ENCODE peak calls at places on chromosome 4, in six cellular contexts. B is glutamatergic neuron, S is PC-3, G is NCI-H2029, F is cardiac fibroblast, E is HT-29. L is an unnamed sample.

GRCh38 chr4:97144199-97144598 is 999.1 kb downstream of the STPG2 start:
- DNase-seq in B (no peak), S (no peak), G (no peak), F (no peak), E (no peak), L (no peak)

GRCh38 chr4:740011-740410 is 34.4 kb downstream of the PCGF3 start:
- DNase-seq in B (no peak), S (no peak), G (no peak), F (no peak), E (no peak), L (no peak)

GRCh38 chr4:143336828-143337599 is at the start of gene GAB1:
- DNase-seq in B (peak), S (peak), G (peak), F (peak), E (peak), L (peak)

GRCh38 chr4:7457201-7458065 is 22.7 kb upstream of the PSAPL1 start:
- DNase-seq in B (peak), S (no peak), G (no peak), F (no peak), E (no peak), L (no peak)

GRCh38 chr4:138851626-138852443 is 163.7 kb upstream of the NOCT start:
- DNase-seq in B (no peak), S (no peak), G (no peak), F (peak), E (no peak), L (no peak)

GRCh38 chr4:17169699-17170098 is 271.3 kb upstream of the LDB2 start:
- DNase-seq in B (no peak), S (no peak), G (no peak), F (no peak), E (no peak), L (no peak)

GRCh38 chr4:10354225-10354624 is 103.0 kb downstream of the ZNF518B start:
- DNase-seq in B (no peak), S (no peak), G (peak), F (no peak), E (no peak), L (no peak)

GRCh38 chr4:145613546-145614234 is 5.5 kb upstream of the MMAA start:
- DNase-seq in B (no peak), S (no peak), G (no peak), F (no peak), E (no peak), L (no peak)

GRCh38 chr4:72893354-72894066 is 176.0 kb downstream of the COX18 start:
- DNase-seq in B (no peak), S (no peak), G (no peak), F (no peak), E (no peak), L (no peak)

GRCh38 chr4:6024450-6024960 is 6.3 kb upstream of the C4orf50 start:
- DNase-seq in B (no peak), S (no peak), G (no peak), F (no peak), E (no peak), L (no peak)

GRCh38 chr4:107616838-107617389 is 103.1 kb downstream of the PAPSS1 start:
- DNase-seq in B (no peak), S (peak), G (no peak), F (no peak), E (peak), L (no peak)

GRCh38 chr4:95165926-95166524 is 382.7 kb downstream of the UNC5C start:
- DNase-seq in B (no peak), S (peak), G (peak), F (peak), E (peak), L (peak)

GRCh38 chr4:15648600-15648999 is 6.6 kb downstream of the FBXL5 start:
- DNase-seq in B (no peak), S (no peak), G (no peak), F (no peak), E (no peak), L (no peak)

GRCh38 chr4:88318751-88319350 is 34.5 kb upstream of the PPM1K start:
- DNase-seq in B (no peak), S (peak), G (no peak), F (peak), E (peak), L (no peak)

GRCh38 chr4:151692821-151693504 is 67.8 kb downstream of the GATB start:
- DNase-seq in B (no peak), S (no peak), G (no peak), F (no peak), E (no peak), L (no peak)

GRCh38 chr4:139798456-139798855 is 132.8 kb downstream of the MGST2 start:
- DNase-seq in B (no peak), S (no peak), G (no peak), F (peak), E (no peak), L (no peak)

GRCh38 chr4:80577991-80578390 is 242.5 kb downstream of the CFAP299 start:
- DNase-seq in B (no peak), S (peak), G (no peak), F (no peak), E (no peak), L (no peak)

GRCh38 chr4:2827071-2827873 is 16.4 kb upstream of the ADD1 start:
- DNase-seq in B (peak), S (no peak), G (no peak), F (no peak), E (no peak), L (no peak)

GRCh38 chr4:174522183-174523002 is at the start of gene HPGD:
- DNase-seq in B (peak), S (peak), G (peak), F (peak), E (peak), L (no peak)

GRCh38 chr4:14848210-14848609 is 154.1 kb upstream of the CPEB2 start:
- DNase-seq in B (no peak), S (no peak), G (no peak), F (no peak), E (no peak), L (no peak)

GRCh38 chr4:36281384-36282106 is at the start of gene DTHD1:
- DNase-seq in B (no peak), S (peak), G (no peak), F (no peak), E (peak), L (no peak)

GRCh38 chr4:19944251-19944650 is 307.5 kb upstream of the SLIT2 start:
- DNase-seq in B (no peak), S (peak), G (no peak), F (no peak), E (no peak), L (no peak)

GRCh38 chr4:25787891-25788331 is 74.9 kb downstream of the SEL1L3 start:
- DNase-seq in B (no peak), S (no peak), G (no peak), F (no peak), E (no peak), L (no peak)

GRCh38 chr4:127747883-127748282 is 17.7 kb downstream of the SLC25A31 start:
- DNase-seq in B (no peak), S (peak), G (no peak), F (no peak), E (no peak), L (no peak)

GRCh38 chr4:87423313-87424031 is 1.1 kb downstream of the NUDT9 start:
- DNase-seq in B (no peak), S (no peak), G (peak), F (peak), E (peak), L (no peak)

GRCh38 chr4:105526656-105527055 is 25.8 kb upstream of the ARHGEF38 start:
- DNase-seq in B (no peak), S (no peak), G (no peak), F (no peak), E (no peak), L (no peak)

GRCh38 chr4:73692284-73692683 is 48.1 kb upstream of the CXCL8 start:
- DNase-seq in B (no peak), S (peak), G (no peak), F (no peak), E (peak), L (no peak)

GRCh38 chr4:69032847-69033638 is 63.2 kb upstream of the UGT2B7 start:
- DNase-seq in B (no peak), S (peak), G (no peak), F (peak), E (peak), L (no peak)

L was measured in anterior cingulate cortex.